ENCODE peak calls at places on chromosomes 3 and 15, in ten cellular contexts. O is Kasumi-1; U is CD4-positive, alpha-beta memory T cell; V is activated B cell treated with CpG ODN at 0.5 μM for 24 hours; P is H7; I is GM13977; G is AG08395; N is EL; M is stimulated activated CD4-positive, alpha-beta T cell treated with anti-CD3 and anti-CD28 coated beads, Interleukin-4, amount 100 ng/mL, for 1 hour; L is prostate gland. H is an unnamed sample.

GRCh38 chr15:41583795-41584194 is 24.8 kb downstream of the TYRO3 start:
- DNase-seq in P (no peak), M (no peak), N (no peak), I (no peak), G (no peak), U (no peak), L (no peak), V (no peak), O (no peak), H (peak; percentile 30)

GRCh38 chr15:29589975-29590374 is 232.3 kb downstream of the TJP1 start:
- DNase-seq in M (no peak), V (no peak), G (no peak), N (no peak), P (no peak), L (no peak), O (no peak), U (no peak), I (no peak), H (no peak)

GRCh38 chr3:153442386-153442785 is 280.4 kb downstream of the RAP2B start:
- DNase-seq in M (no peak), I (no peak), G (no peak), V (no peak), L (no peak), N (no peak), O (no peak), P (no peak), U (no peak), H (no peak)

GRCh38 chr3:155785662-155786295 is 20.3 kb downstream of the C3orf33 start:
- DNase-seq in I (no peak), O (no peak), U (no peak), M (no peak), N (no peak), G (no peak), P (no peak), V (no peak), L (no peak), H (no peak)

GRCh38 chr3:122913539-122914100 is 113.9 kb downstream of the SEMA5B start:
- DNase-seq in G (no peak), L (no peak), O (no peak), I (peak; percentile 17), N (no peak), M (no peak), P (no peak), V (no peak), U (no peak), H (no peak)

GRCh38 chr15:92636950-92637481 is 18.6 kb downstream of the FAM174B start:
- DNase-seq in U (no peak), M (no peak), O (no peak), N (no peak), V (no peak), P (peak; percentile 78), I (no peak), G (no peak), L (peak; percentile 59), H (peak; percentile 76)

GRCh38 chr3:112984485-112984884 is 6.3 kb upstream of the GTPBP8 start:
- DNase-seq in G (no peak), L (peak; percentile 46), V (no peak), P (no peak), I (no peak), U (peak; percentile 47), O (no peak), M (no peak), N (no peak), H (no peak)

GRCh38 chr15:78930577-78931388 is 14.1 kb downstream of the CTSH start:
- DNase-seq in V (no peak), M (no peak), U (no peak), P (no peak), I (no peak), G (peak; percentile 95), O (no peak), L (peak; percentile 95), N (peak; percentile 91), H (no peak)

GRCh38 chr15:88628018-88628673 is 7.0 kb downstream of the AEN start:
- DNase-seq in L (no peak), G (no peak), U (no peak), M (no peak), O (no peak), N (no peak), I (no peak), V (no peak), P (peak; percentile 20), H (no peak)

GRCh38 chr15:99443768-99444446 is 121.9 kb upstream of the MEF2A start:
- DNase-seq in L (peak; percentile 3), P (no peak), I (no peak), V (peak; percentile 12), O (no peak), M (no peak), U (no peak), N (no peak), G (no peak), H (peak; percentile 0)

GRCh38 chr3:133845127-133845526 is 39.5 kb downstream of the SRPRB start:
- DNase-seq in G (no peak), M (no peak), N (no peak), I (no peak), P (no peak), O (no peak), U (no peak), L (no peak), V (no peak), H (no peak)

GRCh38 chr15:101121511-101122090 is 130.2 kb downstream of the CHSY1 start:
- DNase-seq in L (peak; percentile 58), I (peak; percentile 77), V (peak; percentile 34), O (peak; percentile 66), U (no peak), N (peak; percentile 69), M (peak; percentile 41), P (peak; percentile 87), G (peak; percentile 49), H (peak; percentile 85)